ENCODE peak calls at places on chromosomes 7 and 10, in six cellular contexts. L is testis, E is psoas muscle, M is colonic mucosa, C is heart left ventricle, T is cardiac muscle cell. R is an unnamed sample. For H3K4me1, the result is how much of the 10 kb centered on the place peaks cover.

GRCh38 chr7:71484381-71484780 is 352.4 kb downstream of the GALNT17 start:
- DNase-seq in L (no peak), E (no peak), M (no peak), C (no peak), T (no peak), R (no peak)

GRCh38 chr7:91243591-91244368 is 20.5 kb upstream of the FZD1 start:
- DNase-seq in L (no peak), E (no peak), M (no peak), C (no peak), T (no peak), R (no peak)

GRCh38 chr10:119680050-119680449 is 28.9 kb downstream of the BAG3 start:
- DNase-seq in L (no peak), E (peak), M (no peak), C (no peak), T (no peak), R (no peak)

GRCh38 chr10:6145414-6145978 is 56.7 kb downstream of the RBM17 start:
- DNase-seq in L (no peak), E (no peak), M (peak), C (no peak), T (peak), R (no peak)

GRCh38 chr10:97320480-97321031 is 1.5 kb downstream of the FRAT1 start:
- DNase-seq in L (peak), E (peak), M (peak), C (no peak), T (peak), R (peak)

GRCh38 chr10:124725791-124726190 is 18.4 kb downstream of the FAM53B start:
- DNase-seq in L (peak), E (no peak), M (no peak), C (no peak), T (no peak), R (peak)

GRCh38 chr10:69866688-69867461 is 65.2 kb downstream of the COL13A1 start:
- DNase-seq in L (peak), E (peak), M (peak), C (peak), T (peak), R (peak)

GRCh38 chr7:118664498-118664897 is 440.0 kb downstream of the ANKRD7 start:
- DNase-seq in L (no peak), E (no peak), M (no peak), C (no peak), T (no peak), R (no peak)

GRCh38 chr10:61830072-61830845 is 71.2 kb upstream of the ARID5B start:
- DNase-seq in L (no peak), E (peak), M (no peak), C (peak), T (no peak), R (no peak)

GRCh38 chr7:108406474-108406873 is 49.8 kb downstream of the NRCAM start:
- DNase-seq in L (no peak), E (no peak), M (no peak), C (no peak), T (no peak), R (no peak)

GRCh38 chr7:66758964-66759628 is 18.6 kb downstream of the RABGEF1 start:
- DNase-seq in L (no peak), E (peak), M (no peak), C (no peak), T (no peak), R (no peak)

GRCh38 chr10:114893248-114893647 is 44.7 kb upstream of the TRUB1 start:
- DNase-seq in L (no peak), E (no peak), M (no peak), C (no peak), T (no peak), R (no peak)

GRCh38 chr10:78300526-78300925 is 266.9 kb downstream of the RPS24 start:
- DNase-seq in L (no peak), E (no peak), M (no peak), C (no peak), T (no peak), R (no peak)

DNA sequence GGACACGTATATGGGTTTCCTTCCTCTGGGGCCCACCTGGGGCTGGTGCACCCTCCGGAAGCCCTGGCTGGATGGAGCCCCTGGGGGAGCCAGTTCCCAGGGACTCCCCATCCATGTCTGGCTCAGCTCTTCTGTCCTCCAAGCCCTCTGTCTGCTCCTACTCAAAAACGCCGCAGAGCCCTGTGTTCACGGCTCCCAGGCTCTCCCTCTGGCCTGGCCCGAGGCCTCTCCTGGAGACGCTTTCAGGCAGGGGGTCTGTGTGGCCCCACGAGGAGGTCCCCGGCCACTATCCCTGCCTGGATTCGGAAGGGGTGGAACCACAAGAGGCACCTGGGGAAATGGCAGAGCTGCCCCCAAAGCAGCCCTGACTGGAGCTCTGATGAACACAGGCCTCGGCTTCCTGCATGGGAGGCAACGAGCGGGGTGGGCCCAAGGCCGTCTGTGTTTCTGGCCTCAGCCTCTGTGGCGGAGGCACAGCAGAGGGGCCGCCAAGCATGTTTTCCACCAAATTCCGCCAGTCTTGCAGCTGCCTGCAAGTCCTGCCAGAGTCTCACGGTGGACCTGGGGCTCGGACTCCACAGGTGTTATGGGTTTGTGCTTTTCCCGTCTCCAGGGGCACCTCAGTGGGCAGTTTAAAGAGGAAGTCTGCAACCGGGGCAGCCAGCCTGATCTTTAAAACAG is 22.6 kb upstream of the INPP5A start:
- DNase-seq in L (peak), E (peak), M (no peak), C (no peak), T (no peak), R (peak)
- H3K4me3 ChIP-seq in L (no peak), E (no peak), M (no peak), C (peak), T (no peak), R (no peak)

DNA sequence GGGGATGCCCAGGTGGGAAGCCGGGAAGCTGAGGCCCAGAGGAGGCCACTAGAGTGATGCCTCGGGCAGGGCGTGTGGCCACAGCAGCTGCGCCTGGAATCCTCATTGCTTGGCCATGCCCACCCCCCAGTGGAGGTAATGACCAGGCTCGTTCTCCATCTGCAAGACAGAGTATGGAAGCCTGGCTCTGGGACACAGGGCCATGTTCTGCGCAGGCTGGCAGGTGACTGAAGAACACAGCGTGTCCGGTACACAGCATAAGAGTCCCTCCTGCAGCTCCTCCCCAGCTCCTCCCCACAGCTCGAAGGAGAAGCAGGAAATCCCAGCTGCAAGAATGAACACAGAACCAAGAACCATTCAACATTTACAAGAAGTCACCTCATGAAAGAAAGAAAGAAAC is 64.8 kb downstream of the SMURF1 start:
- DNase-seq in L (no peak), E (no peak), M (peak), C (no peak), T (no peak), R (no peak)
- H3K4me1 ChIP-seq in L (under half), E (under half), M (under half), C (under half), T (under half), R (under half)

DNA sequence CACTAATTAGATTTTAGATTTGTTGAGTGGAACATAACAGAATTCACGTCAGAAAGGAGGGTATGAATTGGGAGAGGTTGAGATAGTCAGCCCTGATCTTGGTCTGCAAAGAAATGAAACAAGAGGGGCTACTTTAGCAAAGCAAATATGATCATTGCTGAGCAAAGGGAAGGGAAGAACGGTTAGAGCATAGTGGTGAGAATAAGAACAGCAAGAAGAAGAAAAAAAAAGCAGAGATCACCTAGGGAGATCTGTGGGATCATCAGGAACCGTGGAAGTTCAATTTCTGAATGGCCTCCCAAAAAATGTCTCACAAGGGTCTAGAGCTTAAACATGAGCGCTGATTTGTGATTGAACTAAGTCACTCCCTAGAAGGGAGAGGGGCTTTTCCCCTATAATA is 156.1 kb downstream of the DGKI start:
- DNase-seq in L (no peak), E (no peak), M (no peak), C (no peak), T (no peak), R (no peak)
- TF ChIP-seq CTCF in L (no peak), E (no peak), M (no peak), C (no peak), T (no peak), R (no peak)

GRCh38 chr7:87156709-87157108 is 4.5 kb downstream of the DMTF1 start:
- DNase-seq in L (no peak), E (no peak), M (no peak), C (no peak), T (no peak), R (no peak)

GRCh38 chr7:87152897-87153641 is 816 bp downstream of the DMTF1 start:
- DNase-seq in L (peak), E (peak), M (peak), C (peak), T (peak), R (peak)

GRCh38 chr7:87154569-87154968 is 2.3 kb downstream of the DMTF1 start:
- DNase-seq in L (no peak), E (no peak), M (no peak), C (no peak), T (no peak), R (no peak)

GRCh38 chr7:87154166-87154565 is 1.9 kb downstream of the DMTF1 start:
- DNase-seq in L (no peak), E (no peak), M (no peak), C (no peak), T (no peak), R (no peak)

DNA sequence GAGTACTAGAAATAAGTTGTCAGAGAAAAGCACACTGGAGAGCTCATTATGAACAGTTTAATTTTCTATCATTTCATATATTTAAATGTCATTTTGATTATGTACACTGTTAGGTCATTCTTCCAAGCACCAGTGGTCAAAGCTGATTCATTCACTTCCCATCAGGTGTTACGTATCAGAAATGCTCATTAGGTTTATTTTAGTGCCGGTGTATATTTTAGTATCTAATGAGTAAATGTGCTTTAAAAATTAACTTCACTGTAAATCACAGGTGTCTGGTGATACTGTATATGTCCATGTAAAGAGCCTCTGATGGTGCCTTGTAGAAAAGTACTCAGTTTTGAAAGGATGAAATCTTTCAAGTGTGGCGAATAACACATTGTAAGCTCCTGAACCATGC is 3.5 kb downstream of the DMTF1 start:
- DNase-seq in L (no peak), E (no peak), M (no peak), C (no peak), T (no peak), R (no peak)
- H3K4me3 ChIP-seq in L (no peak), E (peak), M (no peak), C (peak), T (no peak), R (no peak)

DNA sequence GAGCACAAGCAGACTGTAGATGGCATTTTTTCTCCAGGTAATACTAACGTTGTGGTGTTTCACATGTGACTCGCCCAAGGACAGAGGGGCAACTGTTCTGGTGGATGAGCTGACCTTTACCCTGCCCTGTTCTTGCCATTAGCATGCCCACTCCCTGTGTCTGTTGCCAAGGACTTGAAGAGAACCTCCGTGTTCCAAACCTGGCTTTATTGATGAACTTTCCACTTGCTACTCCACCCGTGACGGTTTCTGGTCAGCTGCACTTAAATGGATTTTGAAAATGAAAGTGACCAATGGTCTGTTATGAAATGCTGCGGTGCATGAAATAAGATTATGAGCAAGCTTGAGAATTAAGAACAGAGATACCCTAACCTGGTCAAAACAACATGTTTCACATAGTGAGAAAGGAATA is 30.4 kb downstream of the LRRC4 start:
- DNase-seq in L (no peak), E (no peak), M (no peak), C (no peak), T (no peak), R (no peak)
- H3K4me1 ChIP-seq in L (under half), E (under half), M (under half), C (half or more), T (half or more), R (under half)

GRCh38 chr10:110387617-110387982 is 82.9 kb upstream of the SMNDC1 start:
- DNase-seq in L (no peak), E (no peak), M (no peak), C (no peak), T (no peak), R (no peak)

GRCh38 chr10:110391541-110391940 is 86.8 kb upstream of the SMNDC1 start:
- DNase-seq in L (no peak), E (no peak), M (no peak), C (no peak), T (no peak), R (no peak)

GRCh38 chr10:110389250-110389649 is 84.5 kb upstream of the SMNDC1 start:
- DNase-seq in L (no peak), E (no peak), M (no peak), C (no peak), T (no peak), R (no peak)

GRCh38 chr10:110387983-110388681 is 83.4 kb upstream of the SMNDC1 start:
- DNase-seq in L (no peak), E (no peak), M (no peak), C (no peak), T (no peak), R (no peak)

GRCh38 chr10:110388682-110389052 is 83.9 kb upstream of the SMNDC1 start:
- DNase-seq in L (no peak), E (no peak), M (no peak), C (no peak), T (no peak), R (no peak)
- TF ChIP-seq CTCF in L (no peak), E (no peak), M (no peak), C (no peak), T (peak), R (no peak)

DNA sequence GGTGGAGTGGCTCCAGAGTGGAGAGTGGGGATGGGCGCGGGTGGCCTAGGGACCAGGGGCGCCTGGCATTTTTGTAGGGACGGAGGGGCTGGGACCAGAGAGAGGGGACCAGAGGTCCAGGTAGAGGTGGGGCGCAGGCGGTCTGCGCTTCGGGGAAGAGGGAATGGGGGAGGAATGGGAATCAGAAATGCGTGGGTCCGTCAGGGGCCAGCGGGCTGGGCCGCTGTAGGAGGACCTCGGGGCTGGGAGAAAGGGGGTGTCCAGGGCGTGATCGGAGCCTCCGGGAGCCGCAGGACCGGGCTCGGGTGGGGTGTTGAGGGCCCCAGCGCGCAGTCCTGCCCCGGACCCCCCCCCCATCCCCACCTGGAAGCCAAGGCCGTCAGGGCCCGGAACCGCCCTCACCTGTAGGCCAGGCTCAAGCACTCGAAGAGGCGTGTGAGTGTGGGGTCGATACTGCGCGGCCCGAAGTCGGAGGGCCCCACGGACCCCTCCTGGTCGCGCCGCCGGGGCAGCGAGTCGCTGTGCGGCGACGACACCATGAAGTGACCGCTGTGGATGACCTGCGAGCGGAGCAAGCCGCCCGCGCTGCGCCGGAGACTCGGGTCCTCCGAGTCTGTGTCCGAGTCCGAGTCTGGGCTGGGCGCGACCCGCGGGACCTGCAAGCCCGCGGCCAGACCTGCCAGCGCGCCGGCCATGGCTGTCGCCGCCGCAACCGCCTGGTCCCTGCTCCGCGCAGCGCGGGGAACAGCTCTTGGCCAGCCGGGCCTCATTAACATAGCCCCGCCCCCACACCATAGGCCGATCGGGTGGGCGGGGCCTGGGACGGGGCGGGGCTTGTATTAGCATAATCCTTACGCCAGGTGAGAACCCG is at the start of gene MLXIPL:
- DNase-seq in L (peak), E (peak), M (peak), C (peak), T (peak), R (peak)
- H3K4me3 ChIP-seq in L (peak), E (peak), M (peak), C (peak), T (peak), R (peak)

DNA sequence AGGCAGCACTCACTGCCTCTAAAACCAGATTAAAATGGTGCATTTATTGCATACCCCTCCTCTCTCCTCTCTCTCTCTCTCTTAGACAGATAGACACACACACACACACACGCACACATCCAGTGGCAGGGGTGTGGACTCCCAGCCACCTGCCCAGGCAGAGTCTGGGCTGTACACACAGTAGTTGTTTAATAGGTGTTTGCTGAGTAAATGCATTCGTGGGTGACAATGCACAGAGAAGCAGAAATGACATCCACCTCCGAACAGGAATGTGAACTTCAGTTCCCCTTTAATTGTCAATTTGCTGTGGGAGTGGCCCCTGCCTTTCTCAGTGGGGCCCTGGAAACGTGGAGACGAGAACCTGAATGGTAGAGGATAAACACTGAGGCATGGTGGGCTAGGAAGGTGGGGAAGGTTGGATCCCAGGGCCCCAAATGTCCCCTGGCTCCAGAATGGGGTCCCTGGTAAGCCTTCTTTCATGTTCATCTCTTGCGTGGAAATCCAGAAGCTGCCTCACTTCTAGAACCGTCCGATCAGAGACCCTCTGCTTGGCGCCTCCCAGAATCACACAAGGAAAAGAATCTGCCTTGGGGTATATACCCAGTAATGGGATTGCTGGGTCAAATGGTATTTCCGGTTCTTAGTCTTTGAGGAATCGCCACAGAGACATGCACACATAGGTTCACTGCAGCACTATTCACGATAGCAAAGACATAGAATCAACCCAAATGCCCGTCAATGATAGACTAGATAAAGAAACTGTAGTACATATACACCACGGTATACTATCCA is 58.5 kb upstream of the ECHDC3 start:
- DNase-seq in L (no peak), E (no peak), M (peak), C (no peak), T (no peak), R (no peak)
- H3K4me1 ChIP-seq in L (under half), E (under half), M (under half), C (under half), T (under half), R (under half)

GRCh38 chr7:155007947-155008346 is 5.0 kb upstream of the PAXIP1 start:
- DNase-seq in L (no peak), E (no peak), M (no peak), C (no peak), T (peak), R (no peak)

GRCh38 chr7:155011081-155011480 is 8.2 kb upstream of the PAXIP1 start:
- DNase-seq in L (no peak), E (no peak), M (no peak), C (no peak), T (no peak), R (no peak)

GRCh38 chr7:155009570-155010157 is 6.7 kb upstream of the PAXIP1 start:
- DNase-seq in L (no peak), E (no peak), M (no peak), C (no peak), T (no peak), R (no peak)
- TF ChIP-seq CTCF in L (no peak), E (peak), M (no peak), C (peak), T (peak), R (no peak)

GRCh38 chr10:33073641-33074410 is 115.8 kb upstream of the ITGB1 start:
- DNase-seq in L (no peak), E (no peak), M (no peak), C (no peak), T (no peak), R (no peak)

GRCh38 chr10:33070101-33070500 is 112.1 kb upstream of the ITGB1 start:
- DNase-seq in L (no peak), E (no peak), M (no peak), C (no peak), T (no peak), R (no peak)

GRCh38 chr10:33074443-33074842 is 116.4 kb upstream of the ITGB1 start:
- DNase-seq in L (no peak), E (no peak), M (no peak), C (no peak), T (no peak), R (no peak)

GRCh38 chr10:33067917-33068316 is 109.9 kb upstream of the ITGB1 start:
- DNase-seq in L (no peak), E (no peak), M (no peak), C (no peak), T (no peak), R (no peak)

GRCh38 chr10:33071857-33072256 is 113.8 kb upstream of the ITGB1 start:
- DNase-seq in L (no peak), E (no peak), M (no peak), C (no peak), T (no peak), R (no peak)
- H3K4me3 ChIP-seq in L (no peak), E (no peak), M (no peak), C (no peak), T (no peak), R (no peak)

R was measured in adrenal gland.